ENCODE peak calls at places on chromosomes 4 and X, in ten cellular contexts. H is brain microvascular endothelial cell; Y is KG1; L is suprapubic skin; T is activated gamma-delta T cell treated with anti-CD3 and anti-CD28 coated beads, Interleukin-2, amount 50 U/mL, for 16 hours; Z is activated CD4-positive, alpha-beta T cell treated with anti-CD3 and anti-CD28 coated beads, Interleukin-2, amount 50 U/mL, for 1 hour; R is stimulated activated CD4-positive, alpha-beta T cell treated with anti-CD3 and anti-CD28 coated beads, Interleukin-4, amount 100 ng/mL, for 24 hours; B is body of pancreas; W is MV-4-11; O is lung microvascular endothelial cell. X is an unnamed sample.

GRCh38 chr4:185740471-185740873 is 71.5 kb downstream of the SORBS2 start:
- DNase-seq in H (no peak), Y (no peak), L (no peak), T (no peak), Z (no peak), R (no peak), B (no peak), W (no peak), O (peak; percentile 33), X (no peak)

GRCh38 chr4:147599206-147599605 is 18.0 kb upstream of the TMEM184C start:
- DNase-seq in H (no peak), Y (no peak), L (no peak), T (no peak), Z (no peak), R (no peak), B (no peak), W (no peak), O (no peak), X (no peak)

GRCh38 chr4:81152839-81153713 is 61.9 kb downstream of the PRKG2 start:
- DNase-seq in H (no peak), Y (no peak), L (no peak), T (no peak), Z (no peak), R (no peak), B (no peak), W (no peak), O (no peak), X (no peak)

GRCh38 chr4:144819591-144819990 is 173.6 kb downstream of the HHIP start:
- DNase-seq in H (no peak), Y (no peak), L (no peak), T (no peak), Z (no peak), R (no peak), B (no peak), W (no peak), O (no peak), X (no peak)

GRCh38 chr4:40804598-40804997 is 54.8 kb downstream of the NSUN7 start:
- DNase-seq in H (no peak), Y (no peak), L (no peak), T (no peak), Z (no peak), R (no peak), B (no peak), W (no peak), O (no peak), X (no peak)

GRCh38 chr4:80073362-80074008 is 456 bp upstream of the ANTXR2 start:
- DNase-seq in H (no peak), Y (peak; percentile 87), L (no peak), T (no peak), Z (no peak), R (peak; percentile 11), B (no peak), W (peak; percentile 96), O (no peak), X (peak; percentile 90)

GRCh38 chrX:46686003-46686645 is 72.8 kb downstream of the SLC9A7 start:
- DNase-seq in H (peak; percentile 38), Y (peak; percentile 1), L (no peak), T (peak; percentile 20), Z (peak; percentile 10), R (peak; percentile 47), B (peak; percentile 17), W (peak; percentile 23), O (peak; percentile 65), X (peak; percentile 36)

GRCh38 chrX:143757375-143757774 is 36.8 kb upstream of the SPANXN2 start:
- DNase-seq in H (no peak), Y (no peak), L (no peak), T (no peak), Z (no peak), R (no peak), B (no peak), W (no peak), O (no peak), X (no peak)

GRCh38 chr4:112145820-112146813 is 863 bp downstream of the FAM241A start:
- DNase-seq in H (peak; percentile 28), Y (peak; percentile 61), L (peak; percentile 72), T (peak; percentile 60), Z (peak; percentile 54), R (peak; percentile 82), B (peak; percentile 39), W (peak; percentile 36), O (peak; percentile 37), X (peak; percentile 58)

GRCh38 chr4:185472063-185472542 is 570 bp upstream of the CCDC110 start:
- DNase-seq in H (no peak), Y (no peak), L (no peak), T (no peak), Z (no peak), R (no peak), B (no peak), W (no peak), O (no peak), X (no peak)

GRCh38 chrX:133840415-133840814 is 145.0 kb downstream of the GPC3 start:
- DNase-seq in H (no peak), Y (no peak), L (no peak), T (no peak), Z (no peak), R (no peak), B (no peak), W (no peak), O (no peak), X (no peak)

GRCh38 chrX:20066968-20067708 is 49.6 kb downstream of the MAP7D2 start:
- DNase-seq in H (peak; percentile 40), Y (no peak), L (no peak), T (no peak), Z (peak; percentile 2), R (peak; percentile 14), B (peak; percentile 19), W (no peak), O (peak; percentile 58), X (no peak)

GRCh38 chr4:65661469-65661868 is 8.8 kb downstream of the EPHA5 start:
- DNase-seq in H (no peak), Y (no peak), L (no peak), T (no peak), Z (no peak), R (no peak), B (peak; percentile 46), W (no peak), O (no peak), X (no peak)

GRCh38 chr4:152935661-152936445 is at the start of gene FHDC1:
- DNase-seq in H (no peak), Y (no peak), L (peak; percentile 60), T (no peak), Z (no peak), R (no peak), B (peak; percentile 90), W (no peak), O (peak; percentile 61), X (peak; percentile 3)